ENCODE peak calls at places on chromosomes 3 and 15, in ten cellular contexts. One of them, this sample, is unnamed.

GRCh38 chr3:155325263-155325835 is 31.9 kb upstream of the STRIT1 start:
- DNase-seq in A549: no peak
- DNase-seq in HFFc6: no peak
- DNase-seq in MM.1S: peak
- DNase-seq in tibial artery: no peak
- DNase-seq in neural crest cell: no peak
- DNase-seq in endothelial cell: no peak
- DNase-seq in mesothelial cell of epicardium: no peak
- DNase-seq in BE2C: peak
- DNase-seq in left ventricle myocardium inferior: no peak
- DNase-seq in this sample: no peak

GRCh38 chr3:18258492-18258891 is 166.6 kb downstream of the SATB1 start:
- DNase-seq in A549: no peak
- DNase-seq in HFFc6: no peak
- DNase-seq in MM.1S: peak
- DNase-seq in tibial artery: no peak
- DNase-seq in neural crest cell: no peak
- DNase-seq in endothelial cell: no peak
- DNase-seq in mesothelial cell of epicardium: no peak
- DNase-seq in BE2C: no peak
- DNase-seq in left ventricle myocardium inferior: no peak
- DNase-seq in this sample: peak

GRCh38 chr3:8298021-8298954 is 203.3 kb upstream of the LMCD1 start:
- DNase-seq in A549: no peak
- DNase-seq in HFFc6: no peak
- DNase-seq in MM.1S: no peak
- DNase-seq in tibial artery: no peak
- DNase-seq in neural crest cell: no peak
- DNase-seq in endothelial cell: no peak
- DNase-seq in mesothelial cell of epicardium: no peak
- DNase-seq in BE2C: no peak
- DNase-seq in left ventricle myocardium inferior: no peak
- DNase-seq in this sample: no peak

GRCh38 chr3:150870406-150870805 is 34.8 kb downstream of the MINDY4B start:
- DNase-seq in A549: no peak
- DNase-seq in HFFc6: peak
- DNase-seq in MM.1S: no peak
- DNase-seq in tibial artery: no peak
- DNase-seq in neural crest cell: no peak
- DNase-seq in endothelial cell: no peak
- DNase-seq in mesothelial cell of epicardium: no peak
- DNase-seq in BE2C: no peak
- DNase-seq in left ventricle myocardium inferior: no peak
- DNase-seq in this sample: no peak

GRCh38 chr15:88776646-88777045 is 26.6 kb upstream of the ACAN start:
- DNase-seq in A549: no peak
- DNase-seq in HFFc6: no peak
- DNase-seq in MM.1S: no peak
- DNase-seq in tibial artery: no peak
- DNase-seq in neural crest cell: no peak
- DNase-seq in endothelial cell: no peak
- DNase-seq in mesothelial cell of epicardium: no peak
- DNase-seq in BE2C: no peak
- DNase-seq in left ventricle myocardium inferior: no peak
- DNase-seq in this sample: no peak

GRCh38 chr3:1987983-1988382 is 110.7 kb upstream of the CNTN4 start:
- DNase-seq in A549: no peak
- DNase-seq in HFFc6: no peak
- DNase-seq in MM.1S: no peak
- DNase-seq in tibial artery: no peak
- DNase-seq in neural crest cell: no peak
- DNase-seq in endothelial cell: no peak
- DNase-seq in mesothelial cell of epicardium: no peak
- DNase-seq in BE2C: no peak
- DNase-seq in left ventricle myocardium inferior: no peak
- DNase-seq in this sample: no peak

GRCh38 chr15:58070801-58071418 is 5.4 kb upstream of the ALDH1A2 start:
- DNase-seq in A549: peak
- DNase-seq in HFFc6: peak
- DNase-seq in MM.1S: peak
- DNase-seq in tibial artery: no peak
- DNase-seq in neural crest cell: peak
- DNase-seq in endothelial cell: peak
- DNase-seq in mesothelial cell of epicardium: peak
- DNase-seq in BE2C: peak
- DNase-seq in left ventricle myocardium inferior: peak
- DNase-seq in this sample: peak

GRCh38 chr3:38634133-38634532 is 15.4 kb downstream of the SCN5A start:
- DNase-seq in A549: no peak
- DNase-seq in HFFc6: peak
- DNase-seq in MM.1S: peak
- DNase-seq in tibial artery: no peak
- DNase-seq in neural crest cell: no peak
- DNase-seq in endothelial cell: no peak
- DNase-seq in mesothelial cell of epicardium: no peak
- DNase-seq in BE2C: no peak
- DNase-seq in left ventricle myocardium inferior: no peak
- DNase-seq in this sample: no peak

GRCh38 chr3:62201438-62202035 is 171.8 kb downstream of the FEZF2 start:
- DNase-seq in A549: peak
- DNase-seq in HFFc6: peak
- DNase-seq in MM.1S: peak
- DNase-seq in tibial artery: no peak
- DNase-seq in neural crest cell: peak
- DNase-seq in endothelial cell: peak
- DNase-seq in mesothelial cell of epicardium: no peak
- DNase-seq in BE2C: peak
- DNase-seq in left ventricle myocardium inferior: no peak
- DNase-seq in this sample: peak

GRCh38 chr3:193946945-193947344 is 189.0 kb upstream of the HES1 start:
- DNase-seq in A549: no peak
- DNase-seq in HFFc6: no peak
- DNase-seq in MM.1S: no peak
- DNase-seq in tibial artery: no peak
- DNase-seq in neural crest cell: no peak
- DNase-seq in endothelial cell: no peak
- DNase-seq in mesothelial cell of epicardium: no peak
- DNase-seq in BE2C: no peak
- DNase-seq in left ventricle myocardium inferior: no peak
- DNase-seq in this sample: no peak

DNA sequence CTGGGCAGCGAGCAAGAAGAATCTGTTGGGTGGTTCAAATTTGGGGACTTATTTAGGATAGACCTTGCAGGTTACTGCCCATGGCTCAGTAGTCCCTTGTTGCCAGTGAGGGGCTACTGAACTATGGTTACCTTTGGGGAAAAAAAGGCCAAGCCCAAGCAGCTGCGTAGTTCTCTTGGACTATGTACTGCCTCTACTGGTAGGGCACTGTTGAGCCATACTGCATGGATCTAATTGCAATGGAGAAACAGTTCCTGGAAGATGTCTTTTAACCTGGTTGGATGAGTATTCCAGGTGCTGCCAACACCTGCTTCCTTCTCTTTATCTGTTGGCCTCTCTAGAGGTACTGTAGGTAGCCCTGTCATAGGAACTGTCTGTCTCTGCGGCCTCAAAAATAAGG is 671.9 kb upstream of the CBLB start:
- DNase-seq in A549: no peak
- DNase-seq in HFFc6: no peak
- DNase-seq in MM.1S: no peak
- DNase-seq in tibial artery: no peak
- DNase-seq in neural crest cell: no peak
- DNase-seq in endothelial cell: no peak
- DNase-seq in mesothelial cell of epicardium: no peak
- DNase-seq in BE2C: no peak
- DNase-seq in left ventricle myocardium inferior: no peak
- DNase-seq in this sample: no peak
- TF ChIP-seq CTCF in A549: no peak
- TF ChIP-seq CTCF in HFFc6: no peak
- TF ChIP-seq CTCF in MM.1S: no peak
- TF ChIP-seq CTCF in tibial artery: no peak
- TF ChIP-seq CTCF in neural crest cell: no peak
- TF ChIP-seq CTCF in endothelial cell: no peak
- TF ChIP-seq CTCF in mesothelial cell of epicardium: no peak
- TF ChIP-seq CTCF in BE2C: peak
- TF ChIP-seq CTCF in left ventricle myocardium inferior: no peak
- TF ChIP-seq CTCF in this sample: no peak

GRCh38 chr15:45136378-45136764 is 6.6 kb downstream of the DUOX1 start:
- DNase-seq in A549: no peak
- DNase-seq in HFFc6: no peak
- DNase-seq in MM.1S: no peak
- DNase-seq in tibial artery: no peak
- DNase-seq in neural crest cell: no peak
- DNase-seq in endothelial cell: peak
- DNase-seq in mesothelial cell of epicardium: no peak
- DNase-seq in BE2C: no peak
- DNase-seq in left ventricle myocardium inferior: no peak
- DNase-seq in this sample: no peak
- TF ChIP-seq CTCF in A549: no peak
- TF ChIP-seq CTCF in HFFc6: no peak
- TF ChIP-seq CTCF in MM.1S: no peak
- TF ChIP-seq CTCF in tibial artery: no peak
- TF ChIP-seq CTCF in neural crest cell: peak
- TF ChIP-seq CTCF in endothelial cell: peak
- TF ChIP-seq CTCF in mesothelial cell of epicardium: no peak
- TF ChIP-seq CTCF in BE2C: no peak
- TF ChIP-seq CTCF in left ventricle myocardium inferior: peak
- TF ChIP-seq CTCF in this sample: peak

DNA sequence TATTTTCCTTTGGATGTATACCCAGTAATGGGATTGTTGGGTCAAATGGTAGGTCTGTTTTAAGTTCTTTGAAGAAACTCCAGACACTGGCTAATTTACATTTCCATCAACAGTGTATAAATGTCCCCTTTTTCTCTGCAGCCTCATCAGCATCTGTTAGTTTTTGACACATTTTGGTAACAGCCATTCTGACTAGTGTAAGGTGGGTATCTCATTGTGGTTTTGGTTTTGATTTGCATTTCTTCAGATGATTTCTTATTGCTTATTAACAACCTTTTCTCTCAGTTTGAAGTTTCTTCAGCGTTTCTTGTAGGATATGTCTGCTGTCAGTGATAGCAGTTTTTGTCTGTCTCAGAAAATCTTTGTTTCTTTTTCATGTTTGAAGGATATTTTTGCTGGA is 15.4 kb downstream of the GALK2 start:
- DNase-seq in A549: no peak
- DNase-seq in HFFc6: no peak
- DNase-seq in MM.1S: no peak
- DNase-seq in tibial artery: no peak
- DNase-seq in neural crest cell: no peak
- DNase-seq in endothelial cell: no peak
- DNase-seq in mesothelial cell of epicardium: no peak
- DNase-seq in BE2C: no peak
- DNase-seq in left ventricle myocardium inferior: no peak
- DNase-seq in this sample: no peak
- TF ChIP-seq CTCF in A549: no peak
- TF ChIP-seq CTCF in HFFc6: no peak
- TF ChIP-seq CTCF in MM.1S: no peak
- TF ChIP-seq CTCF in tibial artery: no peak
- TF ChIP-seq CTCF in neural crest cell: no peak
- TF ChIP-seq CTCF in endothelial cell: no peak
- TF ChIP-seq CTCF in mesothelial cell of epicardium: no peak
- TF ChIP-seq CTCF in BE2C: no peak
- TF ChIP-seq CTCF in left ventricle myocardium inferior: no peak
- TF ChIP-seq CTCF in this sample: no peak

DNA sequence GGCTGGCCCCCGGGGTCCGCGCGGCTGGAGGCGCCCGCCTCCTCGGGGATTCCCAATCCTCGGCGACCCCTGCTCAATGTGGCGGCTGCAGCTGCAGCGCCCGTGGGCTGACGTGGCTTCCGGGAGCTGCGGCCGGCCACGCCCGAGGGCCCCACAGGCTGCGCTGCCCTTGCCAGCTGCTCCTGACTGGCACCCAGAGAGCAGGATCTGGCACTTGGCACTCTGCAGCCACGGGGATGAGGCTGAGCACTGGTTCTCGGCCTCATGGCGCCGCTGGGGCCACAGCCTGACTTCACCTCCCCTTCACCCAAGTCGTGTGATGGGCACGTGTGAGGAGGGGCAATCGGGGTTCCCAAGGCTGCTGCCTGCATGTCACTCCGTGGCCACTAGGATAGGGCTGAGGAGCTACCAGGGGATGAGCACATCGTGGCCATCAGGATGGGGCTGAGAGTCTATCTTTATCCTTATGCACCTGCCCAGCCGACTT is 267.8 kb upstream of the FRG2C start:
- DNase-seq in A549: no peak
- DNase-seq in HFFc6: no peak
- DNase-seq in MM.1S: no peak
- DNase-seq in tibial artery: no peak
- DNase-seq in neural crest cell: no peak
- DNase-seq in endothelial cell: no peak
- DNase-seq in mesothelial cell of epicardium: no peak
- DNase-seq in BE2C: no peak
- DNase-seq in left ventricle myocardium inferior: no peak
- DNase-seq in this sample: no peak
- TF ChIP-seq CTCF in A549: no peak
- TF ChIP-seq CTCF in HFFc6: peak
- TF ChIP-seq CTCF in MM.1S: no peak
- TF ChIP-seq CTCF in tibial artery: no peak
- TF ChIP-seq CTCF in neural crest cell: no peak
- TF ChIP-seq CTCF in endothelial cell: no peak
- TF ChIP-seq CTCF in mesothelial cell of epicardium: no peak
- TF ChIP-seq CTCF in BE2C: no peak
- TF ChIP-seq CTCF in left ventricle myocardium inferior: no peak
- TF ChIP-seq CTCF in this sample: no peak

GRCh38 chr15:53230473-53230872 is 440.3 kb upstream of the ONECUT1 start:
- DNase-seq in A549: no peak
- DNase-seq in HFFc6: no peak
- DNase-seq in MM.1S: no peak
- DNase-seq in tibial artery: no peak
- DNase-seq in neural crest cell: no peak
- DNase-seq in endothelial cell: no peak
- DNase-seq in mesothelial cell of epicardium: no peak
- DNase-seq in BE2C: no peak
- DNase-seq in left ventricle myocardium inferior: no peak
- DNase-seq in this sample: no peak
- TF ChIP-seq CTCF in A549: no peak
- TF ChIP-seq CTCF in HFFc6: no peak
- TF ChIP-seq CTCF in MM.1S: no peak
- TF ChIP-seq CTCF in tibial artery: no peak
- TF ChIP-seq CTCF in neural crest cell: no peak
- TF ChIP-seq CTCF in endothelial cell: no peak
- TF ChIP-seq CTCF in mesothelial cell of epicardium: no peak
- TF ChIP-seq CTCF in BE2C: no peak
- TF ChIP-seq CTCF in left ventricle myocardium inferior: no peak
- TF ChIP-seq CTCF in this sample: no peak